ENCODE peak calls at places on chromosomes 5 and 9, in seven cellular contexts. One of them, this sample, is unnamed.
A peak's percentile ranks its signal among the peaks of the same experiment; 100 is the strongest.

GRCh38 chr9:96420468-96421219 is 2.5 kb upstream of the ZNF367 start:
- DNase-seq in fibroblast of lung: peak; percentile 84
- DNase-seq in GM23338: peak; percentile 89
- DNase-seq in epithelial cell of esophagus: peak; percentile 95
- DNase-seq in GM10248: peak; percentile 36
- DNase-seq in GM20000: peak; percentile 39
- DNase-seq in spleen: no peak
- DNase-seq in this sample: no peak

GRCh38 chr5:168611163-168611562 is 32.0 kb upstream of the PANK3 start:
- DNase-seq in fibroblast of lung: no peak
- DNase-seq in GM23338: peak; percentile 33
- DNase-seq in epithelial cell of esophagus: no peak
- DNase-seq in GM10248: no peak
- DNase-seq in GM20000: no peak
- DNase-seq in spleen: no peak
- DNase-seq in this sample: no peak

GRCh38 chr5:38648703-38649291 is 92.4 kb upstream of the LIFR start:
- DNase-seq in fibroblast of lung: no peak
- DNase-seq in GM23338: no peak
- DNase-seq in epithelial cell of esophagus: no peak
- DNase-seq in GM10248: no peak
- DNase-seq in GM20000: no peak
- DNase-seq in spleen: no peak
- DNase-seq in this sample: no peak

GRCh38 chr5:80755634-80756033 is 100.9 kb upstream of the DHFR start:
- DNase-seq in fibroblast of lung: no peak
- DNase-seq in GM23338: no peak
- DNase-seq in epithelial cell of esophagus: no peak
- DNase-seq in GM10248: peak; percentile 33
- DNase-seq in GM20000: peak; percentile 49
- DNase-seq in spleen: no peak
- DNase-seq in this sample: no peak

GRCh38 chr9:4923580-4924544 is 61.2 kb upstream of the JAK2 start:
- DNase-seq in fibroblast of lung: peak; percentile 60
- DNase-seq in GM23338: peak; percentile 35
- DNase-seq in epithelial cell of esophagus: peak; percentile 41
- DNase-seq in GM10248: peak; percentile 67
- DNase-seq in GM20000: peak; percentile 63
- DNase-seq in spleen: no peak
- DNase-seq in this sample: no peak

GRCh38 chr9:92098638-92099037 is 16.6 kb downstream of the SPTLC1 start:
- DNase-seq in fibroblast of lung: no peak
- DNase-seq in GM23338: no peak
- DNase-seq in epithelial cell of esophagus: no peak
- DNase-seq in GM10248: no peak
- DNase-seq in GM20000: peak; percentile 36
- DNase-seq in spleen: no peak
- DNase-seq in this sample: no peak

GRCh38 chr5:149381261-149381985 is 2.3 kb upstream of the IL17B start:
- DNase-seq in fibroblast of lung: no peak
- DNase-seq in GM23338: no peak
- DNase-seq in epithelial cell of esophagus: no peak
- DNase-seq in GM10248: no peak
- DNase-seq in GM20000: no peak
- DNase-seq in spleen: no peak
- DNase-seq in this sample: no peak

GRCh38 chr5:59287884-59288283 is 605.6 kb downstream of the PDE4D start:
- DNase-seq in fibroblast of lung: no peak
- DNase-seq in GM23338: no peak
- DNase-seq in epithelial cell of esophagus: peak; percentile 74
- DNase-seq in GM10248: no peak
- DNase-seq in GM20000: no peak
- DNase-seq in spleen: no peak
- DNase-seq in this sample: no peak

GRCh38 chr5:116765441-116765840 is 190.8 kb upstream of the SEMA6A start:
- DNase-seq in fibroblast of lung: peak; percentile 9
- DNase-seq in GM23338: no peak
- DNase-seq in epithelial cell of esophagus: peak; percentile 47
- DNase-seq in GM10248: no peak
- DNase-seq in GM20000: no peak
- DNase-seq in spleen: no peak
- DNase-seq in this sample: no peak

DNA sequence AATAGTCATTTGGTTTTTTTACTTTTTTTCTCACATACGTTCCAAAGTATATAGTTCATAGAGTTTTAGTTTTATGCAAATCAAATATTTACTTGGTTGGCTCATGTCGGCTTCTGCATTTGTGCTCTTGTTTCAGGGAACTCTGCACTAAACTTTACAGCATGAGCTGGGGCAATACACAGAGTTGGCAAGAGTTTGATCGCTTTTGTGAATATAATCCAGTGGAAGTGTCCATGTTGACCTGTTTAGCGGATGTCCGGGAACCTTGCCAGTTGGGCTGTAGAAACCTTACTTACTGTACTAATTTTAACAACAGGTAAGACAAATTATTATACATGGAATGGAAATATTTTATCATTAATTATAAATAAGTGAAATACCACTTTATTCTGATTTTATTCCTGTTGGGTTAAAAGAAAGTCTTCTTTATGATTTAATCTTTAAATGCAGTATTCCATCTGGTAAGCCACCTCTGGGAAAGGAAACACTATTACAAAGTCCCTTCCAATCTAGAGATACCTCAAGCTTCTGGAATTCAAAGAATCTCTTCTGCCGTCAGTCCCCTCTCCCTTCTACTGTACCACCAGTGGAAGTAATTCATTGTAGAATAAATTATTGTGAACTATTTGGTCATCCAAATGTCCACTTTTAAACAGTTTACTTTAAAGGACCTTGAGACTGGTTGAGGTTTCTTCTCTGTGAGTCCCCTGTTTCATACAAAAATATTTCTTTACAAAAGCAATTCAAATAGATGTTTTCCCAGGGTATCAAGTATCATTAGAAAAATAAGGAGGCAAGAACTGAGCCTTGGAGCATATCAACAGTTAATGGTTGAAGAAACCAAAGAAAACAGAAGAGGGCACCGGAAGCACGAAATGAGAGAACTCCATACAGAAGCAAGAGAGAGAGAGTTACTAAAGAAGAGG is 45.2 kb upstream of the GLIPR2 start:
- DNase-seq in fibroblast of lung: peak; percentile 63
- DNase-seq in GM23338: peak; percentile 60
- DNase-seq in epithelial cell of esophagus: peak; percentile 19
- DNase-seq in GM10248: no peak
- DNase-seq in GM20000: no peak
- DNase-seq in spleen: no peak
- DNase-seq in this sample: no peak
- TF ChIP-seq CTCF in fibroblast of lung: no peak
- TF ChIP-seq CTCF in GM23338: no peak
- TF ChIP-seq CTCF in epithelial cell of esophagus: no peak
- TF ChIP-seq CTCF in GM10248: no peak
- TF ChIP-seq CTCF in GM20000: no peak
- TF ChIP-seq CTCF in spleen: no peak
- TF ChIP-seq CTCF in this sample: no peak

DNA sequence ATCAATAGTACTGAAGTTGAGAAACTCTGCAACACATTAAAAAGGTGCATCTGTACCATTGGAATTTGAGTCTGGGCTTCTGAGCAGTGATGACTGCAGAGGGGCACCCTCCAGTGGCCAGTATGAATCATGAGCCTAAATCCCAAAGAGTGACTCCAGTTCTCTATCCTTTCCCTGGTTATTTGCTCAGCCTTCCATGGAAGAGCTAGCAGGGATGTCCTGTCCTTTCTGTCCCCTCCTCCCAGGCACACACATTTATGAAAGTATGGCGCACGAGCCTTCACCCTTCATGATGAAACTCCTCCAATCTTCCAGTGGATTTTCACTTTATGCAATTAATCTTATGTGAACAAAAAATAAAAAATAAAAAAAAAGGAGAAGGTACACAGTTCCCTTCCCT is 81.0 kb downstream of the ESM1 start:
- DNase-seq in fibroblast of lung: peak; percentile 63
- DNase-seq in GM23338: peak; percentile 67
- DNase-seq in epithelial cell of esophagus: peak; percentile 62
- DNase-seq in GM10248: no peak
- DNase-seq in GM20000: no peak
- DNase-seq in spleen: no peak
- DNase-seq in this sample: no peak
- TF ChIP-seq CTCF in fibroblast of lung: peak; percentile 68
- TF ChIP-seq CTCF in GM23338: peak; percentile 60
- TF ChIP-seq CTCF in epithelial cell of esophagus: peak; percentile 66
- TF ChIP-seq CTCF in GM10248: peak; percentile 1
- TF ChIP-seq CTCF in GM20000: no peak
- TF ChIP-seq CTCF in spleen: no peak
- TF ChIP-seq CTCF in this sample: no peak

DNA sequence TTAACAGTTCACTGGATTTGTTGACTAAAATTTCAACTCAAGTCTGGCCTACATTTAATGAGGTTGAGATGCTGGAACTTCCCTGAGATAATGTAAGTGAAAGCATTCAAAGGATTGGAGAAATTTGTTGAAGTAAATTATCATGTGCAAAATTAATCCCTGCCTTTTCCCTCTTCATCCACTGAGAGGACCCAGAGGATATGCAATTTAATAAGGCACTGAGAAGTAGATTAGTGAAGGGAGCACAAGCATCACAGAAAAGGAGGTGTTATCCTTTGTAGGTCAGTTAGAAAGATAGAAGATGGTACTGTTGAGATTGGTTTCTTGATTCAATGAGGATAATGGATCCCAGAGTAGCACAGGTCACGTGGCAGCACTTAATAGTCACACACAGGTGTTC is 42.6 kb upstream of the ANKRD31 start:
- DNase-seq in fibroblast of lung: no peak
- DNase-seq in GM23338: no peak
- DNase-seq in epithelial cell of esophagus: no peak
- DNase-seq in GM10248: no peak
- DNase-seq in GM20000: no peak
- DNase-seq in spleen: no peak
- DNase-seq in this sample: no peak
- TF ChIP-seq CTCF in fibroblast of lung: no peak
- TF ChIP-seq CTCF in GM23338: no peak
- TF ChIP-seq CTCF in epithelial cell of esophagus: peak; percentile 28
- TF ChIP-seq CTCF in GM10248: no peak
- TF ChIP-seq CTCF in GM20000: no peak
- TF ChIP-seq CTCF in spleen: no peak
- TF ChIP-seq CTCF in this sample: no peak

GRCh38 chr5:73297430-73297829 is 124.4 kb downstream of the TMEM174 start:
- DNase-seq in fibroblast of lung: no peak
- DNase-seq in GM23338: no peak
- DNase-seq in epithelial cell of esophagus: no peak
- DNase-seq in GM10248: no peak
- DNase-seq in GM20000: peak; percentile 28
- DNase-seq in spleen: no peak
- DNase-seq in this sample: no peak
- TF ChIP-seq CTCF in fibroblast of lung: no peak
- TF ChIP-seq CTCF in GM23338: no peak
- TF ChIP-seq CTCF in epithelial cell of esophagus: no peak
- TF ChIP-seq CTCF in GM10248: no peak
- TF ChIP-seq CTCF in GM20000: no peak
- TF ChIP-seq CTCF in spleen: no peak
- TF ChIP-seq CTCF in this sample: no peak

DNA sequence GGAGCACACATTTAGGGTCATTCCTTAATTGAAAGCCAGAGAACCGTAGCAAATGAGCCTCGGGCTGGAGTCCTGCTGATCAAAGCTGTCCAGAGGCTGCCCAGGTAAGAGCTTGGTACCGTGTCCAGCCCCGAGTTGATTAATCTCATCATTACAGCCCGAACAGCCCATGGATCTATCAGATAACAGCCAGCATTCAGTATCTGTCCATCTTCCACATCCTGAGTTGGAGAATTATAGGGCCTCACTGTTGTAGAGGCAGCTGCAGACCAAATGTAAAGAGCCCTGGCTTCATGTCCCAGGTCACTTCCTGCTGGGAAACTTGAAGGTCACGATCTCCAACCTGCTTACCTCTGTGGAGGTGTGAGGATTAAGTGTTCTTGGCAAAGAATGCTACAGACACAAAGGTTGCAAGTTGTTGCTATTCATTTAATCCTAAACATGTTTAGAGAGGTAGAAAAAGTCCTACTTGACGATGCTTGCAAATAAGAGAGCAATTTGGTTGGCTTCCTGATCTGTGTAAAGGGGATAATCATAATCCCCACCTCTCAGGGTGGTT is 16.1 kb downstream of the GGTA1 start:
- DNase-seq in fibroblast of lung: no peak
- DNase-seq in GM23338: no peak
- DNase-seq in epithelial cell of esophagus: no peak
- DNase-seq in GM10248: no peak
- DNase-seq in GM20000: no peak
- DNase-seq in spleen: no peak
- DNase-seq in this sample: no peak
- TF ChIP-seq CTCF in fibroblast of lung: no peak
- TF ChIP-seq CTCF in GM23338: no peak
- TF ChIP-seq CTCF in epithelial cell of esophagus: no peak
- TF ChIP-seq CTCF in GM10248: no peak
- TF ChIP-seq CTCF in GM20000: no peak
- TF ChIP-seq CTCF in spleen: no peak
- TF ChIP-seq CTCF in this sample: no peak

DNA sequence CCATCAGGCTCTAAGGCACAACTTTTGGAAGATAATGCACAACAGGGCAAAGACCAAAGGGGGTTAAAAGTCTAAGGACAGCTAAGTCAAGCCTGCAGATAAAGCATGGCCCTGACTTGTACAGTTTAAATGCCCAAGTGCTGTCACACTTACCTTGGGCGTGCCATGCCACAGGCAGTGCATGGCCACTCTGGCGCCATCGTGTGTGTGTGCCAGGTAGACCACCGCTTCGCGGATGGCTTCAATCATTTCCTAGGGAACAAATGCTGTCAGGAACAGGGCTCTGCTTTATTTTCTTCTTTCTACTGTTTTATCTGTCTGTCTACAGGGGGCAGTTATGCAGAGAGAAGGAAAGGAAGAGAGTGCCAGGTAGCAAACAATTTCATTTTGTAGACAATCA is 19.3 kb downstream of the PUM3 start:
- DNase-seq in fibroblast of lung: no peak
- DNase-seq in GM23338: peak; percentile 77
- DNase-seq in epithelial cell of esophagus: no peak
- DNase-seq in GM10248: no peak
- DNase-seq in GM20000: no peak
- DNase-seq in spleen: no peak
- DNase-seq in this sample: no peak
- TF ChIP-seq CTCF in fibroblast of lung: no peak
- TF ChIP-seq CTCF in GM23338: peak; percentile 72
- TF ChIP-seq CTCF in epithelial cell of esophagus: peak; percentile 46
- TF ChIP-seq CTCF in GM10248: no peak
- TF ChIP-seq CTCF in GM20000: no peak
- TF ChIP-seq CTCF in spleen: no peak
- TF ChIP-seq CTCF in this sample: no peak

DNA sequence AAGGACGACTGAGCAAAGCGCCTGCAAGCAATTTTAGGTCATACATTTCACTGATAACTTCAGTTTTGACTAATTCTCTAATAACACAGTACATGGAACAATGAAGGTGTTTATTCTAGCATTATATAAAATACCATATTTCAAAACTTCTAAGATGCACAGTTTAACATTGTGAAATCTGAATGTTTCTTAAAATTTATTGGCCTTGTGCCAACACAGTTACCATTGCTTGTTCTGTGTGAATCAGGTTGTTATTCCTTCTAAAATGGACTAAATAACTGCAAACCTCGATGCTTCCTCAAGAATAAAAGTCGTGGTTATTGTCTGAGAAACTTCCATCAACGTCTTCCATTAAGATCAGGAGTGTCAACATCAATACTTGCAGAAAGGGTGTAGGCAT is 8.0 kb downstream of the MCC start:
- DNase-seq in fibroblast of lung: peak; percentile 14
- DNase-seq in GM23338: no peak
- DNase-seq in epithelial cell of esophagus: peak; percentile 24
- DNase-seq in GM10248: no peak
- DNase-seq in GM20000: no peak
- DNase-seq in spleen: no peak
- DNase-seq in this sample: no peak
- TF ChIP-seq CTCF in fibroblast of lung: no peak
- TF ChIP-seq CTCF in GM23338: no peak
- TF ChIP-seq CTCF in epithelial cell of esophagus: no peak
- TF ChIP-seq CTCF in GM10248: no peak
- TF ChIP-seq CTCF in GM20000: no peak
- TF ChIP-seq CTCF in spleen: no peak
- TF ChIP-seq CTCF in this sample: no peak